ENCODE peak calls at places on chromosomes 7 and 10, in four cellular contexts. P, U, R and D are unnamed samples.
A peak's percentile ranks its signal among the peaks of the same experiment; 100 is the strongest.

GRCh38 chr10:60390224-60390626 is 550 bp upstream of the ANK3 start:
- DNase-seq in P (no peak), R (no peak), U (no peak), D (no peak)

GRCh38 chr7:6175642-6176041 is 96.8 kb downstream of the CYTH3 start:
- DNase-seq in P (no peak), U (no peak), R (no peak), D (peak; percentile 64)

GRCh38 chr10:5447071-5447470 is 34.7 kb downstream of the NET1 start:
- DNase-seq in P (no peak), U (no peak), R (no peak), D (peak; percentile 33)

GRCh38 chr7:29807179-29807841 is 1.0 kb downstream of the WIPF3 start:
- DNase-seq in U (no peak), P (peak; percentile 64), R (no peak), D (no peak)

GRCh38 chr10:125057158-125058001 is 103.0 kb downstream of the CTBP2 start:
- DNase-seq in U (no peak), R (no peak), P (peak; percentile 79), D (peak; percentile 33)

GRCh38 chr7:99308461-99309074 is 17.1 kb upstream of the ARPC1A start:
- DNase-seq in P (no peak), U (no peak), R (no peak), D (peak; percentile 96)

GRCh38 chr10:129967579-129968019 is 3.5 kb upstream of the EBF3 start:
- DNase-seq in P (no peak), U (no peak), R (no peak), D (no peak)

GRCh38 chr10:79266092-79266491 is 81.2 kb upstream of the PPIF start:
- DNase-seq in R (no peak), P (no peak), U (no peak), D (peak; percentile 37)

GRCh38 chr10:112421731-112422130 is 25.0 kb downstream of the ZDHHC6 start:
- DNase-seq in P (no peak), R (no peak), U (no peak), D (no peak)

GRCh38 chr7:5780801-5781496 is 514 bp downstream of the RNF216 start:
- DNase-seq in R (no peak), P (peak; percentile 25), U (peak; percentile 8), D (no peak)

GRCh38 chr10:121324678-121325213 is 273.5 kb downstream of the FGFR2 start:
- DNase-seq in R (no peak), U (no peak), P (no peak), D (peak; percentile 86)

GRCh38 chr7:93047514-93048099 is 70.2 kb downstream of the SAMD9 start:
- DNase-seq in U (no peak), P (no peak), R (no peak), D (no peak)

GRCh38 chr10:84256510-84257342 is 11.9 kb downstream of the RGR start:
- DNase-seq in U (no peak), P (no peak), R (peak; percentile 53), D (peak; percentile 26)

GRCh38 chr7:116672596-116673503 is 854 bp downstream of the MET start:
- DNase-seq in P (no peak), U (no peak), R (no peak), D (peak; percentile 60)

GRCh38 chr7:139044813-139045794 is 9.3 kb upstream of the ZC3HAV1L start:
- DNase-seq in U (no peak), R (no peak), P (no peak), D (no peak)

GRCh38 chr7:79732535-79732934 is 279.1 kb upstream of the MAGI2 start:
- DNase-seq in U (no peak), P (no peak), R (no peak), D (no peak)

GRCh38 chr7:158274404-158274811 is 313.2 kb downstream of the PTPRN2 start:
- DNase-seq in P (no peak), R (peak; percentile 30), U (no peak), D (no peak)

GRCh38 chr7:3722396-3722846 is 421.4 kb downstream of the SDK1 start:
- DNase-seq in R (no peak), U (no peak), P (no peak), D (no peak)

GRCh38 chr7:67843001-67843400 is 846.4 kb downstream of the TYW1 start:
- DNase-seq in U (no peak), R (no peak), P (no peak), D (no peak)

GRCh38 chr10:78212134-78212785 is 178.6 kb downstream of the RPS24 start:
- DNase-seq in P (peak; percentile 66), R (no peak), U (no peak), D (no peak)

GRCh38 chr7:152761116-152761748 is 1.7 kb downstream of the ACTR3B start:
- DNase-seq in R (no peak), U (no peak), P (no peak), D (peak; percentile 52)

GRCh38 chr10:93437000-93437945 is 44.9 kb downstream of the MYOF start:
- DNase-seq in R (peak; percentile 66), P (peak; percentile 84), U (no peak), D (peak; percentile 97)

GRCh38 chr10:32054087-32054486 is 2.1 kb downstream of the KIF5B start:
- DNase-seq in P (no peak), R (no peak), U (no peak), D (peak; percentile 59)

GRCh38 chr7:2355079-2356008 is 717 bp downstream of the EIF3B start:
- DNase-seq in U (peak; percentile 13), R (no peak), P (no peak), D (no peak)

GRCh38 chr10:29736325-29737208 is 101.8 kb upstream of the SVIL start:
- DNase-seq in R (peak; percentile 60), P (peak; percentile 75), U (peak; percentile 3), D (no peak)

GRCh38 chr10:20686236-20686635 is 210.9 kb downstream of the NEBL start:
- DNase-seq in R (no peak), U (no peak), P (no peak), D (no peak)

GRCh38 chr10:123134915-123135414 is 805 bp upstream of the HMX3 start:
- DNase-seq in R (no peak), P (no peak), U (no peak), D (no peak)

GRCh38 chr7:31368620-31369019 is 28.1 kb upstream of the NEUROD6 start:
- DNase-seq in P (no peak), R (no peak), U (no peak), D (no peak)

GRCh38 chr10:70292016-70292415 is 8.2 kb upstream of the NPFFR1 start:
- DNase-seq in R (no peak), P (no peak), U (no peak), D (no peak)

GRCh38 chr7:157819517-157819807 is 482.7 kb downstream of the DNAJB6 start:
- DNase-seq in R (no peak), P (no peak), U (no peak), D (no peak)

GRCh38 chr7:43313628-43314378 is 201.4 kb downstream of the HECW1 start:
- DNase-seq in R (no peak), P (no peak), U (no peak), D (no peak)

DNA sequence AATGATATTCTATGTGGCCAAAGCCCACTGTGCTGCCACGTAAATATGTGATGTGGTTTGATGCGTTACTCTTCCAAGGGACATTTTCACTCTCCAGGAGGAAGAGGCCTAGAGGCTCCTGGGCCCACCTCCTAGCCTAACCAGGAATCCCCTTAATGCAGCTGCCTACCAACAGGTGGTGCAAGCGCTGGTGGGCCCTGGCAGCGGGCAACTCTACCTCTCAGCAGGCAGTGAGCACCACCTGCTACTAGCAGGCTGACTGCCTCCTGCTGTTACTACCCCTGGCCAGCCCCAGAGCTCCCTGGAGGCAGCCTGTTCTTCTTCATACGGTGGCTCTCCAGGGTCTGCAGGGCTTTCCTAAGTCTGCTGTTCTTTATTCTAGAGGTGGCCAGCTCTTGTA is 62.8 kb downstream of the CDH23 start:
- DNase-seq in R (no peak), P (no peak), U (no peak), D (no peak)
- TF ChIP-seq CTCF in R (no peak), P (no peak), U (no peak), D (no peak)

DNA sequence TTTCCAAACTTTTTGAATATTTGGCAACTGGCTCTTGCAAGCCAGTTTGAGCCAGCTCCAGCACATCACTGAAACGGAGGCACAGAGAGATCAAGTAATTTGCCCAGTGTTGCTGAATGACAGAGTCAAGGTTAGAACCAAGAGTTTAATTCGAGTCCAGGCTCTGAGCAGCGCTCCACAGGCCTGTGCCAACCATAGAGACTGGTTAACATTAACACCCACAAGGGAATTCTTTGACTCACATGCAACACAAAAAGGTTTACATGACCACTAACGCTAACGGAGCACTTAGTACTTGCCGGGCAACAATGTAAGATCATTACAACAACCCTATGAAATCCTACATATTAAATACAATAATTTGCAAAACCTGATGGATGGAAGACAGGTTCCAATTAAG is 1.5 kb downstream of the RGS10 start:
- DNase-seq in U (no peak), P (no peak), R (no peak), D (peak; percentile 42)
- H3K4me3 ChIP-seq in U (peak overlapping the region; percentile 90), P (no peak overlapping the region), R (no peak overlapping the region), D (no peak overlapping the region)

GRCh38 chr10:43218951-43219837 is 47.7 kb downstream of the RASGEF1A start:
- DNase-seq in P (no peak), U (no peak), R (no peak), D (no peak)
- H3K27me3 ChIP-seq in P (no peaks in the 10 kb centered on the region), U (no peaks in the 10 kb centered on the region), R (no peaks in the 10 kb centered on the region), D (peaks cover 2% of the 10 kb centered on the region)

DNA sequence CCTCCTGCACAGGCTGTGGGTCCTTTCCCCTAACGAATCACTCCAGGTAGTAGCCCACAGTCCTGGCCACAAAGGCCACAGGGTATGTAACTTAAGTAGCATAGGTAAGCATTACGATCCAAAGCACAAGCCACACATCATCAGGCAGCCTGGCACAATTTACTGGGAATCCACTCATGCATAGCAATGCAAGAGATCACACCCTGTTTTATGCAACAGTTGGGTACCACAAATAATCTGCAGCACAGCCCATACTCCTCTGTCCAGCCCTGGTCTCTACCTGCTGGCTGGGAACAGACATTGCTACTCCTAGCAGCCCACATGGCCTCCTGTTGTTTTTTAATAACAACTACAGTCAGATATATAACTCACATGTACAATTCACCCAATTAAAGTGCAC is 34.3 kb downstream of the SRPK2 start:
- DNase-seq in R (no peak), P (no peak), U (no peak), D (no peak)
- TF ChIP-seq CTCF in R (no peak), P (no peak), U (no peak), D (no peak)

GRCh38 chr7:1242601-1243289 is 10.1 kb downstream of the UNCX start:
- DNase-seq in R (no peak), P (no peak), U (no peak), D (no peak)
- H3K4me3 ChIP-seq in R (no peak overlapping the region), P (no peak overlapping the region), U (no peak overlapping the region), D (no peak overlapping the region)

GRCh38 chr10:14327535-14327934 is 3.2 kb downstream of the FRMD4A start:
- DNase-seq in R (no peak), P (no peak), U (no peak), D (no peak)
- H3K27me3 ChIP-seq in R (peaks cover 21% of the 10 kb centered on the region), P (no peaks in the 10 kb centered on the region), U (no peaks in the 10 kb centered on the region), D (no peaks in the 10 kb centered on the region)

DNA sequence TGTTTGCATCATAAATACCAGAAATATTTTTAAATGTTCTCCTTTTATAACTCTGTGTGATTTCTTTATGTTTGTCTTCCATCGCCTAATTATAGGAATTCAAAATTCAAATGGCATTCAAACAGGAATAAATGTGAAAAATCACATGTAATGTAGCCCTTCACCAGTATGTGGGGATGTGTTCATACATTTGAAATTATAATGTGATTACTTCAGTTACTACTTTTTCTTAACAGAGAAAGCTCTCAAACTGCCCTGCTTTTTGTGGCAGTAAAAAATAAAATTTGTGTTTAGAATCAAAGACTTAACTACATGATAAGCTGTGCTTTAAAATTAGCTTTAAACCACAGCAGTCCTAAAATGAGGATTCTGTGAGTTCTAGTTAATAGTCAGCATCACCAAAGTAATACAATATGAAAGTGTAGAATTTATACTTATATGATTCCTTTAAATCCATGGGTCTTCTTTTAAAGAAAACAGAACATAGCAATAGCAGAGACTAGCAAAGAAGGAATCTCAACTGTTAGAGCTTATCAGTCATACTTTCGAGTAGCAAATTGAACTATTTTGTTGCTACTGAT is 7.8 kb upstream of the HERC4 start:
- DNase-seq in R (no peak), P (no peak), U (no peak), D (peak; percentile 35)
- TF ChIP-seq CTCF in R (no peak), P (no peak), U (no peak), D (no peak)